ENCODE peak calls at places on chromosomes 6 and 20, in five cellular contexts. R is stimulated activated naive CD8-positive, alpha-beta T cell treated with anti-CD3 and anti-CD28 coated beads, Interleukin-15, Interleukin-2, amounts not matched to agents 100 U/mL and 50 U/mL, for 24 hours; L is fibroblast of pulmonary artery; W is bronchial epithelial cell; E is endothelial cell. G is an unnamed sample.

GRCh38 chr6:3410385-3411360 is 46.2 kb downstream of the SLC22A23 start:
- DNase-seq in R (peak), L (peak), W (no peak), E (peak), G (peak)

GRCh38 chr20:7866279-7866678 is 74.0 kb downstream of the HAO1 start:
- DNase-seq in R (no peak), L (no peak), W (no peak), E (no peak), G (no peak)

GRCh38 chr20:47220161-47220582 is 136.3 kb downstream of the ZMYND8 start:
- DNase-seq in R (peak), L (peak), W (no peak), E (peak), G (no peak)

GRCh38 chr6:2992330-2992979 is 7.2 kb upstream of the NQO2 start:
- DNase-seq in R (no peak), L (no peak), W (no peak), E (no peak), G (no peak)

GRCh38 chr20:57323034-57323433 is 6.6 kb upstream of the SPO11 start:
- DNase-seq in R (no peak), L (peak), W (peak), E (no peak), G (no peak)

GRCh38 chr6:52536424-52536916 is 40.4 kb downstream of the TRAM2 start:
- DNase-seq in R (no peak), L (no peak), W (no peak), E (no peak), G (no peak)

GRCh38 chr6:130946076-130946475 is 117.0 kb downstream of the EPB41L2 start:
- DNase-seq in R (no peak), L (peak), W (no peak), E (no peak), G (peak)

GRCh38 chr20:39117486-39117885 is 155.3 kb downstream of the DHX35 start:
- DNase-seq in R (no peak), L (peak), W (peak), E (no peak), G (peak)

GRCh38 chr20:59159091-59159821 is 4.4 kb upstream of the ZNF831 start:
- DNase-seq in R (peak), L (no peak), W (no peak), E (no peak), G (no peak)

GRCh38 chr6:156260792-156261191 is 516.4 kb upstream of the ARID1B start:
- DNase-seq in R (no peak), L (no peak), W (no peak), E (no peak), G (no peak)

GRCh38 chr6:125252891-125253290 is 48.9 kb downstream of the HDDC2 start:
- DNase-seq in R (no peak), L (peak), W (no peak), E (no peak), G (peak)

GRCh38 chr6:133906050-133906449 is 17.1 kb downstream of the TCF21 start:
- DNase-seq in R (no peak), L (peak), W (no peak), E (no peak), G (no peak)

GRCh38 chr20:4835244-4836177 is 113.8 kb downstream of the PRND start:
- DNase-seq in R (no peak), L (peak), W (no peak), E (no peak), G (no peak)

GRCh38 chr20:57387463-57387862 is 3.7 kb upstream of the RBM38 start:
- DNase-seq in R (no peak), L (no peak), W (no peak), E (no peak), G (no peak)

GRCh38 chr6:72418495-72418894 is 203.4 kb upstream of the KCNQ5 start:
- DNase-seq in R (no peak), L (peak), W (peak), E (no peak), G (peak)

GRCh38 chr6:150813319-150813992 is 52.0 kb upstream of the MTHFD1L start:
- DNase-seq in R (peak), L (peak), W (peak), E (no peak), G (peak)

GRCh38 chr6:17343215-17343614 is 50.2 kb upstream of the CAP2 start:
- DNase-seq in R (no peak), L (no peak), W (no peak), E (no peak), G (no peak)

GRCh38 chr6:70956451-70957283 is at the start of gene B3GAT2:
- DNase-seq in R (peak), L (peak), W (no peak), E (peak), G (peak)

GRCh38 chr6:34531580-34532201 is 24.4 kb downstream of the SPDEF start:
- DNase-seq in R (peak), L (peak), W (peak), E (no peak), G (peak)

GRCh38 chr6:70415247-70415646 is 1.9 kb downstream of the FAM135A start:
- DNase-seq in R (no peak), L (no peak), W (peak), E (no peak), G (no peak)

GRCh38 chr6:53837875-53838806 is 43.3 kb downstream of the LRRC1 start:
- DNase-seq in R (no peak), L (peak), W (no peak), E (no peak), G (peak)

GRCh38 chr6:81853975-81854374 is 101.5 kb upstream of the TENT5A start:
- DNase-seq in R (no peak), L (no peak), W (no peak), E (no peak), G (no peak)

GRCh38 chr6:17022604-17023003 is 79.2 kb upstream of the STMND1 start:
- DNase-seq in R (no peak), L (no peak), W (no peak), E (no peak), G (no peak)

GRCh38 chr6:112910256-112910655 is 563.1 kb downstream of the RFPL4B start:
- DNase-seq in R (no peak), L (no peak), W (peak), E (no peak), G (peak)

GRCh38 chr20:3330046-3330741 is 77.3 kb downstream of the DNAAF9 start:
- DNase-seq in R (no peak), L (peak), W (no peak), E (no peak), G (peak)

GRCh38 chr6:4133941-4134838 is 1.2 kb downstream of the ECI2 start:
- DNase-seq in R (peak), L (no peak), W (no peak), E (no peak), G (no peak)

GRCh38 chr6:91634791-91635190 is 1047.9 kb upstream of the MAP3K7 start:
- DNase-seq in R (no peak), L (no peak), W (peak), E (no peak), G (no peak)

GRCh38 chr6:119234457-119234856 is 115.1 kb downstream of the MAN1A1 start:
- DNase-seq in R (no peak), L (no peak), W (no peak), E (no peak), G (no peak)

G was measured in IMR-90.